ENCODE peak calls at places on chromosomes 1 and 21, in four cellular contexts. J, L, B and G are unnamed samples.
A peak's percentile ranks its signal among the peaks of the same experiment; 100 is the strongest.

GRCh38 chr1:67987046-67987799 is 63.2 kb downstream of the DIRAS3 start:
- DNase-seq in L (peak; percentile 96), J (peak; percentile 26), B (no peak), G (no peak)

GRCh38 chr1:88736633-88737248 is 52.7 kb downstream of the PKN2 start:
- DNase-seq in J (no peak), B (no peak), L (peak; percentile 55), G (no peak)

GRCh38 chr1:41712687-41713086 is 206.0 kb downstream of the HIVEP3 start:
- DNase-seq in J (no peak), B (no peak), L (no peak), G (peak; percentile 25)

GRCh38 chr1:104780470-104781078 is 1030.9 kb downstream of the AMY1C start:
- DNase-seq in J (no peak), B (no peak), L (peak; percentile 1), G (peak; percentile 5)

GRCh38 chr1:3674100-3675094 is 22.1 kb downstream of the TP73 start:
- DNase-seq in J (no peak), L (no peak), B (no peak), G (no peak)

GRCh38 chr1:109790735-109791494 is 27.2 kb upstream of the EPS8L3 start:
- DNase-seq in J (no peak), B (peak; percentile 30), L (peak; percentile 41), G (no peak)

GRCh38 chr1:83619497-83619896 is 379.4 kb downstream of the TTLL7 start:
- DNase-seq in L (no peak), J (no peak), B (no peak), G (no peak)

GRCh38 chr21:44969965-44970755 is 30.3 kb downstream of the SLX9 start:
- DNase-seq in L (peak; percentile 87), B (no peak), J (no peak), G (no peak)

GRCh38 chr1:164092603-164093353 is 466.2 kb upstream of the PBX1 start:
- DNase-seq in L (peak; percentile 0), J (no peak), B (no peak), G (no peak)

GRCh38 chr1:223531742-223532341 is 133.7 kb downstream of the CAPN8 start:
- DNase-seq in B (peak; percentile 57), J (no peak), L (peak; percentile 19), G (peak; percentile 49)

GRCh38 chr1:17437260-17438175 is 2.0 kb downstream of the RCC2 start:
- DNase-seq in L (peak; percentile 36), J (no peak), B (no peak), G (no peak)

GRCh38 chr1:96309783-96310182 is 411.8 kb upstream of the PTBP2 start:
- DNase-seq in L (peak; percentile 81), J (peak; percentile 20), B (no peak), G (no peak)

GRCh38 chr1:10471411-10472219 is 714 bp downstream of the DFFA start:
- DNase-seq in J (no peak), B (no peak), L (peak; percentile 33), G (peak; percentile 39)

GRCh38 chr1:53896673-53897229 is 2.8 kb downstream of the DIO1 start:
- DNase-seq in J (no peak), L (peak; percentile 87), B (no peak), G (no peak)

GRCh38 chr1:243526180-243526579 is 270.3 kb downstream of the SDCCAG8 start:
- DNase-seq in J (no peak), L (no peak), B (no peak), G (no peak)

GRCh38 chr1:115063238-115063901 is 25.9 kb downstream of the TSPAN2 start:
- DNase-seq in J (peak; percentile 24), L (no peak), B (no peak), G (no peak)

GRCh38 chr1:43549921-43550597 is 19.4 kb downstream of the PTPRF start:
- DNase-seq in J (peak; percentile 88), B (peak; percentile 97), L (no peak), G (no peak)

GRCh38 chr21:43731891-43732711 is 13.2 kb downstream of the PDXK start:
- DNase-seq in L (no peak), J (no peak), B (no peak), G (peak; percentile 48)

GRCh38 chr1:150012611-150013010 is 2.1 kb upstream of the OTUD7B start:
- DNase-seq in B (no peak), L (peak; percentile 29), J (no peak), G (peak; percentile 78)

DNA sequence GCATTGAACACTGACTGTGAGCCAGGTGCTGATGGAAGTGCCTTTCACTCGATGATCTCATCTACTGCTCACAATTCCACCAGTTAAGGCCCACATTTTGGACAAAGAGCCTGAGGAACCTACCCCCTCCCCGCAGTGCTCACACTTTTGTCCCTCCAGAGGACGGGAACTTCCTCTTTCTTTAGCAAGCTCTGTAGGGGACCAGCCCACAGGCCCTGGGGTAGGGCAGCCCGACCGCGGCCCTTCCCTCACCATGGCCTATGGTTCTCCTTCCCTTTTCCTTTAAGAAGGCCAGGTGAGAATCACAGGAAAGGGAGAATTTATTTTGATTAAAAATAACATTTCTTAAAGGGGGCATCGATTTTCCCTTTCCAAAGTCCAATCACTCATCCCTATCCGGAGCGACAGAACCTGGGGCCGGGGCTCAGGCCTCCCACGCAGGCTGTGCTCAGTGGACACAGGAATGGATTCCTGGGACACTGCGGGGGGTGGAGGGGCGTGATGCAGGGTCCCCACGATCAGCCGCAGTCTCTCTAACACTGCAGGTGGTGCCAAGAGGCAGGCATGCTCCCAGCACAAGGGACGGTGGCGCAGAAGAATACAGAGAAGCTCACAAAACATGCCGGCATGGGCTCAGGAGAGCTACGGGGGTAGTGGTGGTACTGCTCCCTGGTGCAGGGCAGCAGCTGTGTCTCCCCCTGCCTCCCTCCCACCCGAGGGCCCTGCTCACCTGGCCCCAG is 8.9 kb upstream of the KCNE1 start:
- DNase-seq in B (no peak), J (no peak), L (no peak), G (no peak)
- H3K27ac ChIP-seq in B (peak overlapping the region; percentile 71), J (no peak overlapping the region), L (no peak overlapping the region), G (no peak overlapping the region)

DNA sequence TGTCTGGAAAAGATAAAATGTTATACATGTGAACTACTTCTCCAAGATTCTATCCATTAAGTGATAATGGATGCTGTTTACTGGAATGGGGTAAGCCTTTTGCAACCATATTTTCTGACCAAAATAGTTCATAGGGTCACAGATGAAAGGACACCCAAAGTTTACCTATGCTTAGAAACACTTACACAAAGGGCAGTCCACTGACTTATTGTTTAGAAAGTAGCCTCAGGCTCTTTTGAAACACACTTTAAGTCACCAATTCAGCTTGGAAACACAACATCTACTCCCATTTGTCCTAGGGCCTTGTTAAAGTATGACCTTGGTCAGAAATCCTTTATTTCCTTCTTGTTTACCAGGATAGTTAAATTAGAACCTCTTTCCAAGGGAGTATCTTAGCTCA is 28.7 kb upstream of the VTCN1 start:
- DNase-seq in B (no peak), J (no peak), L (no peak), G (no peak)
- H3K27ac ChIP-seq in B (no peak overlapping the region), J (no peak overlapping the region), L (no peak overlapping the region), G (no peak overlapping the region)

GRCh38 chr1:1547011-1547410 is 6.6 kb upstream of the TMEM240 start:
- DNase-seq in J (no peak), B (no peak), L (no peak), G (no peak)
- H3K27ac ChIP-seq in J (no peak overlapping the region), B (no peak overlapping the region), L (no peak overlapping the region), G (no peak overlapping the region)

GRCh38 chr1:6112690-6113005 is 67.0 kb downstream of the KCNAB2 start:
- DNase-seq in J (no peak), B (no peak), L (no peak), G (no peak)

GRCh38 chr1:6113116-6113515 is 67.0 kb downstream of the CHD5 start:
- DNase-seq in L (no peak), J (no peak), B (no peak), G (no peak)

GRCh38 chr1:6110326-6110725 is 64.6 kb downstream of the KCNAB2 start:
- DNase-seq in B (no peak), J (no peak), L (no peak), G (no peak)

GRCh38 chr1:6111991-6112689 is 66.5 kb downstream of the KCNAB2 start:
- DNase-seq in J (no peak), L (no peak), B (no peak), G (no peak)

DNA sequence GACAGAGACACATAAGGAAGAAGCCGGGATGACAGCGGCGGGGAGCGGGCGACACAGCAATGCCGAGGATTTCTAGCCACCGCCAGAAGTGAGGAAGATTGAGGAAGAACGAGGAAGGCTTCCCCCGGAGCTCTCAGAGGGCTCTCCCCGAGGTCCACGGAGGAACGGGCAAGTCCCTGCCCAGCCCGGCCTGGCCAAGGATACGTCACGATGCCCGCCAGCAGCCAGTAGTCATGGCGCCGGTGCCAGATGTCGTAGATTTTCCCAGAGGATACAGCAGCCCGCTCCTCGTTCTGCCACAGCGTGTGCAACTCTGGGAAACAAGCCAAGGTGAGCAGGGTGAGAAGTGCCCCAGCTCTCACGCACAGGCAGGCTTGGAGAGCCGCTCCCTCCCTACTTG is 65.9 kb downstream of the KCNAB2 start:
- DNase-seq in J (no peak), B (no peak), L (no peak), G (no peak)
- H3K27ac ChIP-seq in J (no peak overlapping the region), B (no peak overlapping the region), L (no peak overlapping the region), G (no peak overlapping the region)

DNA sequence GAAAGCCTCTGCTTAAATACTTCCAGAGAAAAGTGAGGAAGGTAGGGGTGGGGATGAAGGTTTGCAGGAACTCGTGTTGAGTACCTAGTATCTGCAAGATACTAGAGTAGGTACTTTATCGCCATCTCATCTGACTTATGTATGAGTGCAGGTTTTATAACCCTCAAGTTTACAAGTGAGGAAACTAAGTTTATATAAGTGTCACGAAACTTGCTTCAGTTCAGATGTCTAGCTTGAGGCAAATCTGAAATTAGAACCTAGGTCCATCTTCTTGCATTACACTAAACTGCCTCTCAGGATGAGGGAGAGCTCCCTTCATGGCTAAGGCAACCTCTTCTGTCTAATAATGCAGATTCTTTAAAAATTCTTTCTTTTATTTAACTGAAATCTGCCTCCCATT is 43.5 kb downstream of the NFIA start:
- DNase-seq in L (no peak), J (no peak), B (no peak), G (no peak)
- H3K27ac ChIP-seq in L (no peak overlapping the region), J (no peak overlapping the region), B (no peak overlapping the region), G (peak overlapping the region; percentile 82)

DNA sequence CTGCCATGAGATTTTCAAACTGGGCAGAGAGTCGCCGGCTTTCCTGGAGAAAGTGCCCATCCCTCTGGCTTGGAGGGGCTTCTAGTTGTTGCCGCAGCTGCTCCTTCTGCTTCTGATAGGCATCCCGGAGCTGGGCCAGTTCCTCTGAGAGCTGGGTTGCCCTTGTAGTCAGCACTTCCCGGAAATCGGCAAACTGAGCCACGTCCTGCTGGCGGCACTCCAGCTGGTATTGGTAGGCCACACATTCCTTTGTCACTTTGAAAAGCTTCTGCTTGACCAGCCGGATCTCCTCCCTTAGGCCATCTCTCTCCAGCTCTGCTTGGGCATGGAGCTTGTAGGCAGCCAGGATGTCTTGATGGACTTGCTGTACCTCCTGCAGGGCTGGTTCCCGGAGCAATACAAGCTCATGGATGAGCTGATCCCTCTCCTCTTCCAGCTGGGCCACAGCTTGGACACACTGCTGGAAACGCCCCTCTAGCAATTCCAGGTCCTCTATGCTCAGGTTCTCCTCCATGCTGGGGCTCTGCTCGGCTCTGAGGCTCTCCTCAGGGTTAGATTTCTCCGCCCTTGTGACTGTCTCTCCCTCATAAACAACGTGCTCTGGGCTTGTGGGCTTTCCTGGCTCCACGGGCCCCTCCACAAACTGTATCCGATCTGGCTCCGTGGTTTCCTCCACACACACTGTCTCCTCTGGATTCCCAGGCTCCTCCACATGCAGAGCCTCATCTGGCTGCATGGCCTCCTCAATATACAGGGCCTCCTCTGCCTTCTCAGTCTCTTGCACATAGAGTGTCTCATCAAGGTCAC is 7.3 kb downstream of the SYNC start:
- DNase-seq in B (peak; percentile 92), L (peak; percentile 65), J (no peak), G (no peak)
- H3K27ac ChIP-seq in B (peak overlapping the region; percentile 68), L (no peak overlapping the region), J (no peak overlapping the region), G (no peak overlapping the region)

GRCh38 chr21:41499920-41500319 is 8.0 kb downstream of the TMPRSS2 start:
- DNase-seq in L (no peak), B (no peak), J (no peak), G (no peak)
- H3K27ac ChIP-seq in L (no peak overlapping the region), B (peak overlapping the region; percentile 61), J (no peak overlapping the region), G (no peak overlapping the region)

GRCh38 chr21:41605178-41605933 is 97.4 kb upstream of the TMPRSS2 start:
- DNase-seq in J (no peak), B (peak; percentile 50), L (no peak), G (no peak)
- H3K27ac ChIP-seq in J (no peak overlapping the region), B (no peak overlapping the region), L (no peak overlapping the region), G (no peak overlapping the region)